ENCODE peak calls at places on chromosome X, in eight cellular contexts. V, T, H, K, X, W, Z and Q are unnamed samples.

GRCh38 chrX:16836371-16836770 is 33.8 kb downstream of the RBBP7 start:
- DNase-seq in T (no peak), W (peak; percentile 23), V (peak; percentile 38), K (no peak), Z (no peak), H (no peak), X (no peak), Q (no peak)

GRCh38 chrX:70664726-70665125 is 220.1 kb downstream of the DLG3 start:
- DNase-seq in T (no peak), W (peak; percentile 60), K (peak; percentile 24), V (peak; percentile 36), X (peak; percentile 40), Z (no peak), H (no peak), Q (no peak)

GRCh38 chrX:154348646-154349358 is 25.6 kb downstream of the FLNA start:
- DNase-seq in K (no peak), H (no peak), T (no peak), V (peak; percentile 2), X (peak; percentile 7), W (no peak), Z (no peak), Q (no peak)

GRCh38 chrX:13360146-13360545 is 40.3 kb upstream of the ATXN3L start:
- DNase-seq in W (no peak), Z (peak; percentile 36), T (no peak), X (no peak), V (no peak), H (no peak), K (no peak), Q (no peak)

GRCh38 chrX:68932611-68933010 is 103.8 kb downstream of the EFNB1 start:
- DNase-seq in X (peak; percentile 43), V (peak; percentile 58), Z (no peak), K (no peak), H (no peak), T (no peak), W (no peak), Q (no peak)

GRCh38 chrX:53483838-53484420 is 49.8 kb upstream of the HSD17B10 start:
- DNase-seq in K (no peak), T (no peak), W (peak; percentile 76), X (peak; percentile 5), Z (no peak), H (no peak), V (no peak), Q (no peak)

GRCh38 chrX:125203379-125203736 is 116.3 kb upstream of the TEX13C start:
- DNase-seq in Z (no peak), W (peak; percentile 2), V (no peak), X (no peak), K (no peak), H (no peak), T (no peak), Q (no peak)

GRCh38 chrX:103310592-103311400 is at the start of gene BEX2:
- DNase-seq in X (peak; percentile 35), K (peak; percentile 85), V (peak; percentile 5), T (peak; percentile 68), W (peak; percentile 40), Z (peak; percentile 72), H (peak; percentile 54), Q (peak; percentile 74)

GRCh38 chrX:9775930-9776329 is 10.3 kb upstream of the GPR143 start:
- DNase-seq in X (no peak), H (no peak), V (no peak), W (no peak), T (no peak), K (no peak), Z (no peak), Q (no peak)

GRCh38 chrX:11100281-11101035 is 10.7 kb upstream of the HCCS start:
- DNase-seq in V (peak; percentile 76), T (no peak), K (no peak), X (peak; percentile 78), H (no peak), Z (no peak), W (peak; percentile 75), Q (no peak)

GRCh38 chrX:2283111-2283847 is 217.5 kb downstream of the DHRSX start:
- DNase-seq in K (no peak), V (peak; percentile 26), H (no peak), Z (no peak), T (no peak), W (no peak), X (peak; percentile 51), Q (no peak)

GRCh38 chrX:103773445-103773844 is 3.2 kb upstream of the PLP1 start:
- DNase-seq in H (no peak), W (no peak), V (no peak), Z (no peak), K (no peak), T (no peak), X (no peak), Q (no peak)

GRCh38 chrX:43970528-43970927 is 2.7 kb downstream of the NDP start:
- DNase-seq in V (no peak), X (no peak), H (no peak), T (no peak), W (peak; percentile 65), Z (no peak), K (no peak), Q (no peak)

GRCh38 chrX:39176105-39176504 is 374.8 kb downstream of the MID1IP1 start:
- DNase-seq in W (no peak), H (no peak), T (no peak), K (no peak), X (no peak), Z (no peak), V (no peak), Q (no peak)

GRCh38 chrX:104510801-104511200 is 55.2 kb upstream of the IL1RAPL2 start:
- DNase-seq in W (no peak), T (no peak), X (no peak), V (no peak), Z (no peak), K (no peak), H (no peak), Q (no peak)

GRCh38 chrX:39318497-39319343 is 517.5 kb downstream of the MID1IP1 start:
- DNase-seq in T (no peak), H (no peak), W (no peak), V (no peak), Z (no peak), X (no peak), K (no peak), Q (no peak)

GRCh38 chrX:99938464-99938863 is 471.6 kb downstream of the PCDH19 start:
- DNase-seq in K (no peak), W (no peak), H (no peak), T (no peak), X (no peak), V (no peak), Z (no peak), Q (no peak)

GRCh38 chrX:52424658-52425057 is 55.8 kb downstream of the XAGE2 start:
- DNase-seq in H (no peak), Z (no peak), W (peak; percentile 81), V (peak; percentile 0), X (no peak), K (no peak), T (no peak), Q (no peak)

GRCh38 chrX:47662144-47662657 is 3.2 kb upstream of the UXT start:
- DNase-seq in H (no peak), Z (no peak), T (peak; percentile 18), V (peak; percentile 87), X (peak; percentile 90), K (no peak), W (peak; percentile 93), Q (no peak)

GRCh38 chrX:134431894-134432293 is 28.1 kb upstream of the HPRT1 start:
- DNase-seq in K (no peak), W (peak; percentile 71), X (peak; percentile 21), T (no peak), H (no peak), Z (no peak), V (peak; percentile 27), Q (no peak)

GRCh38 chrX:113510586-113510985 is 670.0 kb upstream of the AMOT start:
- DNase-seq in W (peak; percentile 4), V (no peak), T (no peak), Z (no peak), H (no peak), X (peak; percentile 9), K (no peak), Q (no peak)

GRCh38 chrX:74922922-74923321 is 2.3 kb downstream of the NEXMIF start:
- DNase-seq in V (no peak), Z (no peak), T (no peak), H (no peak), K (no peak), W (no peak), X (no peak), Q (no peak)

GRCh38 chrX:123835661-123836371 is 24.0 kb upstream of the XIAP start:
- DNase-seq in K (no peak), T (no peak), W (peak; percentile 84), Z (no peak), V (peak; percentile 48), H (no peak), X (peak; percentile 50), Q (no peak)

GRCh38 chrX:29107231-29107630 is 520.0 kb downstream of the IL1RAPL1 start:
- DNase-seq in W (no peak), K (no peak), H (no peak), T (no peak), V (peak; percentile 1), Z (no peak), X (peak; percentile 1), Q (no peak)

GRCh38 chrX:76971393-76972376 is 475.5 kb upstream of the FGF16 start:
- DNase-seq in H (no peak), W (no peak), T (no peak), K (no peak), V (no peak), Z (no peak), X (no peak), Q (no peak)

GRCh38 chrX:42028113-42028512 is 104.8 kb upstream of the CASK start:
- DNase-seq in Z (no peak), K (no peak), H (no peak), X (no peak), T (no peak), V (no peak), W (no peak), Q (no peak)

GRCh38 chrX:97315939-97316338 is 432.2 kb downstream of the RPA4 start:
- DNase-seq in H (no peak), X (no peak), V (no peak), T (no peak), Z (no peak), W (no peak), K (peak; percentile 1), Q (no peak)

GRCh38 chrX:131634900-131635299 is 91.0 kb downstream of the OR13H1 start:
- DNase-seq in W (no peak), K (no peak), H (no peak), V (no peak), T (no peak), X (no peak), Z (no peak), Q (no peak)

GRCh38 chrX:19902110-19902509 is 14.7 kb upstream of the SH3KBP1 start:
- DNase-seq in T (no peak), K (no peak), W (peak; percentile 74), V (peak; percentile 88), H (no peak), Z (no peak), X (peak; percentile 22), Q (no peak)

GRCh38 chrX:110413727-110414124 is 55.1 kb downstream of the RTL9 start:
- DNase-seq in H (no peak), T (no peak), V (no peak), K (no peak), W (no peak), Z (no peak), X (no peak), Q (no peak)

GRCh38 chrX:118751950-118752783 is 24.8 kb downstream of the IL13RA1 start:
- DNase-seq in V (no peak), W (no peak), Z (no peak), T (no peak), H (no peak), K (no peak), X (no peak), Q (peak; percentile 16)

GRCh38 chrX:48667504-48667903 is 16.1 kb upstream of the WAS start:
- DNase-seq in V (no peak), Z (no peak), H (no peak), K (no peak), T (no peak), X (no peak), W (no peak), Q (no peak)

GRCh38 chrX:31545726-31546125 is 473.9 kb upstream of the FTHL17 start:
- DNase-seq in T (no peak), K (no peak), V (no peak), X (no peak), Z (no peak), H (no peak), W (peak; percentile 9), Q (no peak)

GRCh38 chrX:41596586-41596985 is 92.2 kb upstream of the GPR34 start:
- DNase-seq in T (no peak), W (peak; percentile 10), Z (no peak), V (no peak), X (no peak), H (no peak), K (no peak), Q (no peak)